ENCODE peak calls at places on chromosomes 7 and 10, in ten cellular contexts. Z is cardiac muscle cell; Q is cardiac septum; L is effector memory CD8-positive, alpha-beta T cell; X is hippocampal formation; Y is activated B cell treated with CpG ODN at 0.5 μM for 24 hours; V is CD8-positive, alpha-beta T cell; B is endodermal cell; H is GM03348; E is mesenteric fat pad. F is an unnamed sample.
A peak's percentile ranks its signal among the peaks of the same experiment; 100 is the strongest.

GRCh38 chr7:46003896-46004875 is 83.1 kb upstream of the IGFBP3 start:
- DNase-seq in Z (no peak), Q (no peak), L (no peak), X (no peak), Y (no peak), V (no peak), B (no peak), H (peak; percentile 72), E (no peak), F (no peak)

GRCh38 chr10:123241391-123242141 is 87.4 kb downstream of the BUB3 start:
- DNase-seq in Z (no peak), Q (no peak), L (peak; percentile 36), X (no peak), Y (no peak), V (peak; percentile 57), B (no peak), H (no peak), E (no peak), F (no peak)

GRCh38 chr10:819326-819725 is 112.2 kb downstream of the LARP4B start:
- DNase-seq in Z (no peak), Q (no peak), L (no peak), X (no peak), Y (no peak), V (no peak), B (no peak), H (peak; percentile 69), E (no peak), F (no peak)

GRCh38 chr10:4848341-4849041 is 22.5 kb downstream of the AKR1E2 start:
- DNase-seq in Z (no peak), Q (no peak), L (no peak), X (no peak), Y (no peak), V (no peak), B (no peak), H (no peak), E (no peak), F (no peak)

GRCh38 chr7:90857595-90857994 is 261.5 kb downstream of the CDK14 start:
- DNase-seq in Z (peak; percentile 4), Q (no peak), L (no peak), X (no peak), Y (no peak), V (no peak), B (peak; percentile 65), H (no peak), E (no peak), F (no peak)

GRCh38 chr7:1666251-1666778 is 3.8 kb upstream of the ELFN1 start:
- DNase-seq in Z (peak; percentile 63), Q (no peak), L (no peak), X (no peak), Y (peak; percentile 19), V (no peak), B (peak; percentile 69), H (peak; percentile 63), E (peak; percentile 86), F (no peak)

GRCh38 chr7:54015251-54015650 is 526.9 kb upstream of the VSTM2A start:
- DNase-seq in Z (no peak), Q (no peak), L (no peak), X (no peak), Y (no peak), V (no peak), B (no peak), H (no peak), E (no peak), F (no peak)

GRCh38 chr7:111517441-111518037 is 44.8 kb downstream of the IMMP2L start:
- DNase-seq in Z (no peak), Q (no peak), L (no peak), X (no peak), Y (no peak), V (no peak), B (no peak), H (no peak), E (no peak), F (no peak)

GRCh38 chr10:482036-482435 is 207.4 kb downstream of the DIP2C start:
- DNase-seq in Z (no peak), Q (no peak), L (no peak), X (no peak), Y (no peak), V (no peak), B (peak; percentile 35), H (no peak), E (peak; percentile 64), F (no peak)

GRCh38 chr7:1055084-1055450 is 10.7 kb downstream of the GPR146 start:
- DNase-seq in Z (no peak), Q (peak; percentile 88), L (no peak), X (no peak), Y (no peak), V (peak; percentile 41), B (no peak), H (no peak), E (no peak), F (peak; percentile 88)

GRCh38 chr10:118725784-118726507 is 28.8 kb downstream of the CACUL1 start:
- DNase-seq in Z (no peak), Q (no peak), L (no peak), X (no peak), Y (no peak), V (no peak), B (no peak), H (peak; percentile 46), E (no peak), F (peak; percentile 22)

GRCh38 chr10:84540617-84541288 is 212.4 kb downstream of the CCSER2 start:
- DNase-seq in Z (peak; percentile 62), Q (no peak), L (peak; percentile 52), X (no peak), Y (peak; percentile 46), V (peak; percentile 68), B (peak; percentile 95), H (peak; percentile 92), E (peak; percentile 92), F (no peak)

GRCh38 chr10:78904196-78904595 is 164.6 kb upstream of the ZMIZ1 start:
- DNase-seq in Z (no peak), Q (peak; percentile 71), L (no peak), X (no peak), Y (no peak), V (no peak), B (peak; percentile 45), H (no peak), E (peak; percentile 55), F (no peak)

GRCh38 chr7:133934974-133935330 is 192.2 kb upstream of the LRGUK start:
- DNase-seq in Z (no peak), Q (no peak), L (no peak), X (no peak), Y (no peak), V (no peak), B (peak; percentile 56), H (no peak), E (no peak), F (no peak)

GRCh38 chr7:71864130-71864529 is 548.0 kb downstream of the CALN1 start:
- DNase-seq in Z (no peak), Q (no peak), L (no peak), X (no peak), Y (no peak), V (no peak), B (no peak), H (no peak), E (no peak), F (no peak)

GRCh38 chr10:128624656-128625530 is 498.7 kb upstream of the MKI67 start:
- DNase-seq in Z (no peak), Q (no peak), L (no peak), X (no peak), Y (no peak), V (no peak), B (no peak), H (no peak), E (no peak), F (no peak)

GRCh38 chr7:117669818-117670217 is 190.0 kb downstream of the CFTR start:
- DNase-seq in Z (peak; percentile 40), Q (no peak), L (no peak), X (peak; percentile 5), Y (no peak), V (no peak), B (peak; percentile 58), H (no peak), E (no peak), F (no peak)

GRCh38 chr7:142452791-142453190 is 194.9 kb upstream of the PRSS58 start:
- DNase-seq in Z (no peak), Q (no peak), L (no peak), X (no peak), Y (no peak), V (no peak), B (no peak), H (no peak), E (no peak), F (no peak)

F was measured in SK-N-DZ.